ENCODE peak calls at places on chromosome 17, in six cellular contexts. One of them, this sample, is unnamed.

GRCh38 chr17:80908776-80909175 is 82.9 kb upstream of the CHMP6 start:
- DNase-seq in neuronal stem cell: no peak
- DNase-seq in trophoblast cell: no peak
- DNase-seq in H1: no peak
- DNase-seq in IMR-90: no peak
- DNase-seq in mesenchymal stem cell: no peak
- DNase-seq in this sample: no peak

GRCh38 chr17:82232876-82233785 is 4.3 kb downstream of the SLC16A3 start:
- DNase-seq in neuronal stem cell: no peak
- DNase-seq in trophoblast cell: no peak
- DNase-seq in H1: no peak
- DNase-seq in IMR-90: no peak
- DNase-seq in mesenchymal stem cell: no peak
- DNase-seq in this sample: no peak

GRCh38 chr17:33981713-33982601 is 273.1 kb upstream of the CCL2 start:
- DNase-seq in neuronal stem cell: no peak
- DNase-seq in trophoblast cell: no peak
- DNase-seq in H1: no peak
- DNase-seq in IMR-90: no peak
- DNase-seq in mesenchymal stem cell: no peak
- DNase-seq in this sample: no peak

GRCh38 chr17:57899822-57900221 is 50.0 kb upstream of the MRPS23 start:
- DNase-seq in neuronal stem cell: no peak
- DNase-seq in trophoblast cell: no peak
- DNase-seq in H1: no peak
- DNase-seq in IMR-90: no peak
- DNase-seq in mesenchymal stem cell: no peak
- DNase-seq in this sample: no peak

GRCh38 chr17:70447588-70447987 is 278.3 kb downstream of the KCNJ2 start:
- DNase-seq in neuronal stem cell: no peak
- DNase-seq in trophoblast cell: no peak
- DNase-seq in H1: no peak
- DNase-seq in IMR-90: no peak
- DNase-seq in mesenchymal stem cell: no peak
- DNase-seq in this sample: no peak

GRCh38 chr17:39365252-39365651 is 36.2 kb downstream of the FBXL20 start:
- DNase-seq in neuronal stem cell: no peak
- DNase-seq in trophoblast cell: no peak
- DNase-seq in H1: no peak
- DNase-seq in IMR-90: peak; percentile 83
- DNase-seq in mesenchymal stem cell: no peak
- DNase-seq in this sample: no peak

GRCh38 chr17:58121925-58122324 is 26.3 kb upstream of the OR4D1 start:
- DNase-seq in neuronal stem cell: no peak
- DNase-seq in trophoblast cell: no peak
- DNase-seq in H1: no peak
- DNase-seq in IMR-90: peak; percentile 22
- DNase-seq in mesenchymal stem cell: peak; percentile 20
- DNase-seq in this sample: peak; percentile 53

GRCh38 chr17:76053230-76054111 is 18.8 kb downstream of the SRP68 start:
- DNase-seq in neuronal stem cell: no peak
- DNase-seq in trophoblast cell: peak; percentile 59
- DNase-seq in H1: no peak
- DNase-seq in IMR-90: peak; percentile 86
- DNase-seq in mesenchymal stem cell: peak; percentile 81
- DNase-seq in this sample: no peak

GRCh38 chr17:29664743-29665479 is 42.2 kb upstream of the CORO6 start:
- DNase-seq in neuronal stem cell: no peak
- DNase-seq in trophoblast cell: peak; percentile 46
- DNase-seq in H1: no peak
- DNase-seq in IMR-90: peak; percentile 73
- DNase-seq in mesenchymal stem cell: peak; percentile 54
- DNase-seq in this sample: no peak

GRCh38 chr17:4053596-4053995 is 89.2 kb downstream of the ZZEF1 start:
- DNase-seq in neuronal stem cell: no peak
- DNase-seq in trophoblast cell: no peak
- DNase-seq in H1: no peak
- DNase-seq in IMR-90: no peak
- DNase-seq in mesenchymal stem cell: no peak
- DNase-seq in this sample: no peak

GRCh38 chr17:53749178-53749577 is 73.5 kb upstream of the KIF2B start:
- DNase-seq in neuronal stem cell: no peak
- DNase-seq in trophoblast cell: no peak
- DNase-seq in H1: no peak
- DNase-seq in IMR-90: no peak
- DNase-seq in mesenchymal stem cell: no peak
- DNase-seq in this sample: peak; percentile 60

GRCh38 chr17:44995602-44996001 is 27.5 kb upstream of the C1QL1 start:
- DNase-seq in neuronal stem cell: no peak
- DNase-seq in trophoblast cell: no peak
- DNase-seq in H1: no peak
- DNase-seq in IMR-90: no peak
- DNase-seq in mesenchymal stem cell: no peak
- DNase-seq in this sample: no peak
- H3K14ac ChIP-seq in neuronal stem cell: no peak overlapping the region
- H3K14ac ChIP-seq in trophoblast cell: no peak overlapping the region
- H3K14ac ChIP-seq in H1: no peak overlapping the region
- H3K14ac ChIP-seq in IMR-90: no peak overlapping the region
- H3K14ac ChIP-seq in mesenchymal stem cell: no peak overlapping the region
- H3K14ac ChIP-seq in this sample: no peak overlapping the region

GRCh38 chr17:44178133-44178532 is 7.6 kb downstream of the ASB16 start:
- DNase-seq in neuronal stem cell: no peak
- DNase-seq in trophoblast cell: no peak
- DNase-seq in H1: no peak
- DNase-seq in IMR-90: no peak
- DNase-seq in mesenchymal stem cell: no peak
- DNase-seq in this sample: no peak

GRCh38 chr17:44174427-44174826 is 3.9 kb downstream of the ASB16 start:
- DNase-seq in neuronal stem cell: no peak
- DNase-seq in trophoblast cell: no peak
- DNase-seq in H1: no peak
- DNase-seq in IMR-90: no peak
- DNase-seq in mesenchymal stem cell: no peak
- DNase-seq in this sample: no peak

GRCh38 chr17:44176671-44177501 is 6.4 kb downstream of the ASB16 start:
- DNase-seq in neuronal stem cell: no peak
- DNase-seq in trophoblast cell: no peak
- DNase-seq in H1: no peak
- DNase-seq in IMR-90: no peak
- DNase-seq in mesenchymal stem cell: no peak
- DNase-seq in this sample: no peak

GRCh38 chr17:44177641-44178040 is 7.1 kb downstream of the ASB16 start:
- DNase-seq in neuronal stem cell: no peak
- DNase-seq in trophoblast cell: no peak
- DNase-seq in H1: no peak
- DNase-seq in IMR-90: no peak
- DNase-seq in mesenchymal stem cell: no peak
- DNase-seq in this sample: no peak

GRCh38 chr17:44176257-44176656 is 5.8 kb downstream of the ASB16 start:
- DNase-seq in neuronal stem cell: no peak
- DNase-seq in trophoblast cell: no peak
- DNase-seq in H1: no peak
- DNase-seq in IMR-90: no peak
- DNase-seq in mesenchymal stem cell: no peak
- DNase-seq in this sample: no peak
- H3K14ac ChIP-seq in neuronal stem cell: no peak overlapping the region
- H3K14ac ChIP-seq in trophoblast cell: no peak overlapping the region
- H3K14ac ChIP-seq in H1: no peak overlapping the region
- H3K14ac ChIP-seq in IMR-90: no peak overlapping the region
- H3K14ac ChIP-seq in mesenchymal stem cell: no peak overlapping the region
- H3K14ac ChIP-seq in this sample: no peak overlapping the region

GRCh38 chr17:16460796-16461605 is 31.0 kb downstream of the LRRC75A start:
- DNase-seq in neuronal stem cell: no peak
- DNase-seq in trophoblast cell: no peak
- DNase-seq in H1: no peak
- DNase-seq in IMR-90: no peak
- DNase-seq in mesenchymal stem cell: no peak
- DNase-seq in this sample: peak; percentile 48
- H3K14ac ChIP-seq in neuronal stem cell: no peak overlapping the region
- H3K14ac ChIP-seq in trophoblast cell: no peak overlapping the region
- H3K14ac ChIP-seq in H1: no peak overlapping the region
- H3K14ac ChIP-seq in IMR-90: no peak overlapping the region
- H3K14ac ChIP-seq in mesenchymal stem cell: no peak overlapping the region
- H3K14ac ChIP-seq in this sample: peak overlapping the region; percentile 24

DNA sequence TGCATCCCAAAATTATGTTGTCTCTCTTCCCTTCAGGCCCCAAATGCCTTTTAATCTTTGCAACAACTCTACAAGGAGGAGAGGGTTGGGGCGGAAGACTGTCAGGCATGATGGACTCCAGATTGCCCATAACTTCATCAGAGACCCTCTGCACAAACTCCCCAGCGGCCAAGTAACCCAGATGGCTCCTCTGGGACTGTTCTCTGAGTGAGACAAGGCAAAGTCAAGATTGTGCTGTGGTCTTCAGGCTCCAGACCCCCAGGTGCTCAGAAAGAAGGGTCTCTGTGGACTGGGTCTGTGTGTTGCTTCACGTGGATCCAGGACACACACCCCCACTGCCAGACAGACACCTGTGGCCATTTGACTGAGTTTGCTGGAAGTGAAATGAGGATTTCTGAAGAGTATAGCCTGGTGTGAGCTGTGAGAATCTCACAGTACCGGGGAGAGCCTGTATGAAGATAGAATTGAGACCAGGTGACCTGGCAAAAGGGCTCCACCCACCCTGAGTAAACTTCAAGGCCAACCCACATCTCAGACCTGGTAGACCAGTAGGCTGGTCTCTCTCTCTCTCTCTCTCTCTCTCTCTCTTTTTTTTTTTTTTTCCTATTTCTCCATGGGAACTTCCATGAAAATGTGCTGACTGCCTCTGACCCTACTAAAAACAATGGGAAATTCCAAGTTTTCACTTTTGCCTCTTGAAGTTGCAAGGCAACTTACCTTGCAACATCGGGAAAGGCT is 354.1 kb downstream of the SOX9 start:
- DNase-seq in neuronal stem cell: no peak
- DNase-seq in trophoblast cell: no peak
- DNase-seq in H1: no peak
- DNase-seq in IMR-90: no peak
- DNase-seq in mesenchymal stem cell: peak; percentile 38
- DNase-seq in this sample: no peak
- H3K14ac ChIP-seq in neuronal stem cell: no peak overlapping the region
- H3K14ac ChIP-seq in trophoblast cell: no peak overlapping the region
- H3K14ac ChIP-seq in H1: no peak overlapping the region
- H3K14ac ChIP-seq in IMR-90: no peak overlapping the region
- H3K14ac ChIP-seq in mesenchymal stem cell: no peak overlapping the region
- H3K14ac ChIP-seq in this sample: peak overlapping the region; percentile 76

DNA sequence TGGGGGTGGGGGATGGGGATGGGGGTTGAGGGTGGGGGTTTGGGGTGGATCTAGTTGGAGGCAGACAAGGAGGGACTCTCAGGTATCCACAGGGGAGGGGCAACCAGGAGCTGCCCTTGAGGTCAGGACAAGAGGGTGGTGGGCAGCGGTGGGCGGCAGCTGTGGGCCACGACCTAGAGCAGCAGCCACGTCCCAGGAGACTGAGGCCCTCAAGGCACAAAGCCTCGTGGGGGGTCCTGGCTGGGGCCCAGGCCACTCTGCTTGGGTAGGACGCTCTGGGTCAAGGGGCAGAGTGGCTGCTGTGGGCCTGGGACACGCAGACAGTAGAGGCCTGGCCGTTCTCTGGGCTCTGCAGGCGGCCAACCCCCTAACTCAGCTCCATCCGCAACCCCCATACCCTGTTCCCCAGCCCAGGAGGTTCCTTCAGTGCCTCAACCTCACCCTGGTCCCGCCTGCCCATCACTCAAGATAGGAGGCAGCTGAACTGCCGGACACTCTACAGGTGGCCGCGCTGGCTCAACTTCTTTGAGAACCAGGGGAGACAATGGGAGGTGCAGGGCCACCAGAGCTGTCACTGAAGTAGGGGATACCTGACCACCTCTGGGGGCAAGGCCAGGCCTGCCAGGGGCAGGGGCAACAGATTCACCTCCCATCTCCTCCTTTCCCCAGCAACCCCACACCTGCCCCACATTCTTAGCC is 75.6 kb downstream of the ENGASE start:
- DNase-seq in neuronal stem cell: no peak
- DNase-seq in trophoblast cell: no peak
- DNase-seq in H1: no peak
- DNase-seq in IMR-90: no peak
- DNase-seq in mesenchymal stem cell: no peak
- DNase-seq in this sample: no peak
- H3K14ac ChIP-seq in neuronal stem cell: peak overlapping the region; percentile 89
- H3K14ac ChIP-seq in trophoblast cell: no peak overlapping the region
- H3K14ac ChIP-seq in H1: no peak overlapping the region
- H3K14ac ChIP-seq in IMR-90: no peak overlapping the region
- H3K14ac ChIP-seq in mesenchymal stem cell: no peak overlapping the region
- H3K14ac ChIP-seq in this sample: no peak overlapping the region

GRCh38 chr17:42536372-42537155 is 523 bp downstream of the NAGLU start:
- DNase-seq in neuronal stem cell: no peak
- DNase-seq in trophoblast cell: peak; percentile 71
- DNase-seq in H1: peak; percentile 80
- DNase-seq in IMR-90: peak; percentile 78
- DNase-seq in mesenchymal stem cell: peak; percentile 75
- DNase-seq in this sample: peak; percentile 91

GRCh38 chr17:42537156-42537805 is 1.2 kb downstream of the NAGLU start:
- DNase-seq in neuronal stem cell: no peak
- DNase-seq in trophoblast cell: no peak
- DNase-seq in H1: no peak
- DNase-seq in IMR-90: no peak
- DNase-seq in mesenchymal stem cell: no peak
- DNase-seq in this sample: no peak

GRCh38 chr17:42537826-42538451 is 1.9 kb downstream of the NAGLU start:
- DNase-seq in neuronal stem cell: no peak
- DNase-seq in trophoblast cell: no peak
- DNase-seq in H1: no peak
- DNase-seq in IMR-90: no peak
- DNase-seq in mesenchymal stem cell: no peak
- DNase-seq in this sample: no peak

GRCh38 chr17:42536048-42536371 is at the start of gene NAGLU:
- DNase-seq in neuronal stem cell: no peak
- DNase-seq in trophoblast cell: peak; percentile 90
- DNase-seq in H1: peak; percentile 93
- DNase-seq in IMR-90: peak; percentile 79
- DNase-seq in mesenchymal stem cell: peak; percentile 92
- DNase-seq in this sample: peak; percentile 95

DNA sequence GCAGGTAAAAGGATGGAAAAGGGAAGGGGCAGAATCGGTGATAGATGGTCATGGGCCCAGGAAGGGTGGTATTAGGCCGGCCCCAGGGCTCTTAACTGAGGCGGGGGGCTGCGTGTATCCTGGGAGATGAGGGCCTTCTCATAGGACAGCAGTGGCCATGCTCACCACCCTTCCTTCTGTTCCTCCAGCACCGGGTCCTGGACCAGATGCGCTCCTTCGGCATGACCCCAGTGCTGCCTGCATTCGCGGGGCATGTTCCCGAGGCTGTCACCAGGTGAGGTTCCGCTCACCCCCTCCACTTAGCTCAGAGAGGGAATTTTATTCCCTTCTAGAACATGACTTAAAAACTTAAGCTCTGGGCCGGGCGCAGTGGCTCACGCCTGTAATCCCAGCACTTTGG is 2.4 kb downstream of the NAGLU start:
- DNase-seq in neuronal stem cell: no peak
- DNase-seq in trophoblast cell: no peak
- DNase-seq in H1: no peak
- DNase-seq in IMR-90: no peak
- DNase-seq in mesenchymal stem cell: no peak
- DNase-seq in this sample: no peak
- H3K14ac ChIP-seq in neuronal stem cell: no peak overlapping the region
- H3K14ac ChIP-seq in trophoblast cell: no peak overlapping the region
- H3K14ac ChIP-seq in H1: no peak overlapping the region
- H3K14ac ChIP-seq in IMR-90: no peak overlapping the region
- H3K14ac ChIP-seq in mesenchymal stem cell: no peak overlapping the region
- H3K14ac ChIP-seq in this sample: no peak overlapping the region